ENCODE peak calls at places on chromosomes 13 and 19, in nine cellular contexts. T is H54; R is EL; I is GM03348; V is PC-3; J is AG08396; C is activated T-cell treated with anti-CD3 and anti-CD28 coated beads for 1 hour; A is smooth muscle cell of the brain vasculature; X is stimulated activated CD4-positive, alpha-beta T cell treated with anti-CD3 and anti-CD28 coated beads, Interleukin-15, amount 100 ng/mL, for 24 hours. M is an unnamed sample.

GRCh38 chr13:107866007-107866665 is 349.2 kb downstream of the LIG4 start:
- DNase-seq in T (peak), R (no peak), I (peak), V (peak), J (peak), C (no peak), A (no peak), X (no peak), M (peak)

GRCh38 chr13:40613192-40613818 is 53.1 kb downstream of the FOXO1 start:
- DNase-seq in T (no peak), R (no peak), I (no peak), V (no peak), J (no peak), C (peak), A (no peak), X (peak), M (peak)

GRCh38 chr19:1961545-1961878 is 20.5 kb downstream of the CSNK1G2 start:
- DNase-seq in T (no peak), R (no peak), I (no peak), V (no peak), J (no peak), C (no peak), A (no peak), X (no peak), M (no peak)

GRCh38 chr13:112889351-112890290 is 79.4 kb upstream of the MCF2L start:
- DNase-seq in T (no peak), R (no peak), I (no peak), V (no peak), J (no peak), C (no peak), A (no peak), X (no peak), M (no peak)

GRCh38 chr19:21463449-21464105 is 41.8 kb upstream of the ZNF429 start:
- DNase-seq in T (no peak), R (peak), I (no peak), V (peak), J (no peak), C (peak), A (no peak), X (peak), M (peak)

GRCh38 chr13:29969286-29969685 is 118.9 kb upstream of the UBL3 start:
- DNase-seq in T (peak), R (peak), I (peak), V (peak), J (peak), C (no peak), A (no peak), X (no peak), M (no peak)

GRCh38 chr13:32153056-32153455 is 121.5 kb downstream of the FRY start:
- DNase-seq in T (no peak), R (peak), I (peak), V (peak), J (peak), C (no peak), A (peak), X (no peak), M (no peak)

GRCh38 chr19:37954421-37954874 is 47.4 kb downstream of the SIPA1L3 start:
- DNase-seq in T (no peak), R (no peak), I (no peak), V (no peak), J (no peak), C (no peak), A (no peak), X (no peak), M (no peak)

GRCh38 chr19:38993271-38993670 is 17.7 kb upstream of the FBXO17 start:
- DNase-seq in T (peak), R (peak), I (peak), V (peak), J (peak), C (no peak), A (no peak), X (no peak), M (no peak)

GRCh38 chr19:19405919-19406877 is 723 bp downstream of the GATAD2A start:
- DNase-seq in T (no peak), R (peak), I (peak), V (peak), J (peak), C (no peak), A (no peak), X (peak), M (peak)

GRCh38 chr19:15161028-15161984 is 39.5 kb downstream of the NOTCH3 start:
- DNase-seq in T (peak), R (peak), I (peak), V (peak), J (peak), C (no peak), A (no peak), X (peak), M (no peak)

GRCh38 chr19:44345969-44346368 is 10.5 kb downstream of the ZNF112 start:
- DNase-seq in T (no peak), R (no peak), I (no peak), V (no peak), J (no peak), C (no peak), A (no peak), X (no peak), M (no peak)

GRCh38 chr19:50349277-50350057 is 16.0 kb downstream of the NAPSA start:
- DNase-seq in T (no peak), R (no peak), I (no peak), V (no peak), J (no peak), C (no peak), A (no peak), X (no peak), M (no peak)

GRCh38 chr13:99959538-99960230 is 11.9 kb downstream of the ZIC5 start:
- DNase-seq in T (no peak), R (no peak), I (no peak), V (no peak), J (no peak), C (no peak), A (no peak), X (no peak), M (no peak)

GRCh38 chr19:14031719-14032480 is at the start of gene IL27RA:
- DNase-seq in T (peak), R (peak), I (peak), V (peak), J (peak), C (peak), A (no peak), X (peak), M (peak)

GRCh38 chr19:19316082-19316481 is 4.2 kb downstream of the SUGP1 start:
- DNase-seq in T (no peak), R (no peak), I (no peak), V (no peak), J (no peak), C (no peak), A (no peak), X (no peak), M (no peak)

GRCh38 chr19:40213882-40214570 is 4.2 kb downstream of the TTC9B start:
- DNase-seq in T (no peak), R (no peak), I (no peak), V (no peak), J (no peak), C (no peak), A (no peak), X (no peak), M (no peak)

GRCh38 chr19:56341948-56342347 is 27.3 kb upstream of the ZSCAN5A start:
- DNase-seq in T (no peak), R (no peak), I (no peak), V (peak), J (no peak), C (no peak), A (no peak), X (no peak), M (no peak)

GRCh38 chr13:42377640-42378382 is 105.9 kb downstream of the AKAP11 start:
- DNase-seq in T (no peak), R (no peak), I (no peak), V (no peak), J (no peak), C (no peak), A (no peak), X (peak), M (peak)

GRCh38 chr13:97359181-97360057 is 74.5 kb upstream of the RAP2A start:
- DNase-seq in T (peak), R (peak), I (peak), V (peak), J (peak), C (peak), A (peak), X (peak), M (peak)

GRCh38 chr13:41658057-41658642 is 200.8 kb downstream of the RGCC start:
- DNase-seq in T (no peak), R (peak), I (no peak), V (no peak), J (no peak), C (no peak), A (peak), X (no peak), M (no peak)

GRCh38 chr19:18379803-18380747 is 5.9 kb upstream of the GDF15 start:
- DNase-seq in T (peak), R (peak), I (peak), V (peak), J (peak), C (no peak), A (no peak), X (no peak), M (no peak)

M was measured in activated CD8-positive, alpha-beta T cell treated with anti-CD3 and anti-CD28 coated beads for 36 hours.